ENCODE peak calls at places on chromosomes 7 and 10, in five cellular contexts. M is MM.1S, R is heart right ventricle, E is endothelial cell, K is GM10248. N is an unnamed sample.
A peak's percentile ranks its signal among the peaks of the same experiment; 100 is the strongest.

GRCh38 chr10:12448729-12449391 is 99.5 kb downstream of the CAMK1D start:
- DNase-seq in M (peak; percentile 73), R (no peak), E (no peak), K (peak; percentile 68), N (no peak)

GRCh38 chr7:26675143-26675887 is 189.1 kb downstream of the SKAP2 start:
- DNase-seq in M (no peak), R (no peak), E (no peak), K (no peak), N (no peak)

GRCh38 chr10:59621771-59622170 is 87.9 kb downstream of the SLC16A9 start:
- DNase-seq in M (no peak), R (no peak), E (no peak), K (no peak), N (no peak)

GRCh38 chr10:11344550-11344949 is 266.9 kb downstream of the USP6NL start:
- DNase-seq in M (no peak), R (no peak), E (no peak), K (no peak), N (no peak)

GRCh38 chr10:7426349-7426748 is 15.5 kb upstream of the SFMBT2 start:
- DNase-seq in M (no peak), R (no peak), E (no peak), K (no peak), N (no peak)

GRCh38 chr7:37052673-37053072 is 328.4 kb upstream of the AOAH start:
- DNase-seq in M (peak; percentile 32), R (no peak), E (peak; percentile 47), K (no peak), N (no peak)

GRCh38 chr10:46536781-46537180 is 19.7 kb downstream of the GPRIN2 start:
- DNase-seq in M (no peak), R (no peak), E (no peak), K (no peak), N (peak; percentile 4)

GRCh38 chr10:47048533-47048905 is 137.3 kb downstream of the PTPN20 start:
- DNase-seq in M (no peak), R (no peak), E (no peak), K (no peak), N (no peak)

GRCh38 chr10:14758994-14759664 is 15.6 kb downstream of the FAM107B start:
- DNase-seq in M (no peak), R (no peak), E (no peak), K (no peak), N (no peak)

GRCh38 chr7:37480026-37480425 is 31.4 kb upstream of the ELMO1 start:
- DNase-seq in M (no peak), R (no peak), E (no peak), K (no peak), N (no peak)

GRCh38 chr7:157474685-157475084 is 137.9 kb downstream of the DNAJB6 start:
- DNase-seq in M (peak; percentile 51), R (no peak), E (no peak), K (no peak), N (peak; percentile 60)

GRCh38 chr10:74035324-74035723 is 37.4 kb downstream of the VCL start:
- DNase-seq in M (no peak), R (no peak), E (no peak), K (no peak), N (no peak)

GRCh38 chr10:6347391-6347951 is 144.7 kb downstream of the PFKFB3 start:
- DNase-seq in M (peak; percentile 46), R (no peak), E (no peak), K (no peak), N (no peak)

GRCh38 chr7:158367634-158367982 is 220.0 kb downstream of the PTPRN2 start:
- DNase-seq in M (no peak), R (no peak), E (no peak), K (no peak), N (no peak)

GRCh38 chr7:133047321-133047720 is 34.6 kb downstream of the CHCHD3 start:
- DNase-seq in M (no peak), R (no peak), E (no peak), K (no peak), N (no peak)

DNA sequence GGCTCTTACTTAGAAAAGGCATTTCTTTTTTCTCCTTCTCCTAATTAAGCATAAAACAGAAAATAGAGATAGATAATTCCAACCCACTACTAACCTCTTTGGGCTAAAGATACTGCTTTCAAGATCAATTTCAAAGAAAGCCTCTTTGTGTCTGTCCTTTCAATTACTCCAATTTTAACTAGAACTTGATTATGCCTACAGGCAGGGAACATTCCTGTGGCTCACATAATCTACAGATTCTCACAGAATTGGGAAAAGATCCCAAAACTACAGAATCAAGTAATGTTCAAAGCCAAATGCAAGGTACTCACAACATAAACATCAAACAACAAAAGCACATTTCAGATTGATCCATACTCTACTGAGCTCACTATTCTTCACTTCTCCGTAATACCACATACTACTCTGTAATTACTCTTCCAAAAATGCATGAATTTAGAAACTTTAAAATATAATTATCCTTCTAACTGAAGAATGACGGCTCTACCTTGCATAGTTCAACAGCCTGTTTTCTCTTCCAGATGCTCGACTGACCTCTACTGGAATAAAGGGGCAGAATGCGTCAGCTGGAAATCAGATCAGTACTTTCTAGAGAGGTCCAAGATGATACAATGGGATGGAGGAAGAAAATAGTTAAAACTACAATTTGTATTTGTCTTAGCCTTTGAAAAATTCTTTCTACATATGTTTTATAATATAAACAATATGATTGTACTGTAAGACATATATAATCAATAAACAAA is 3.9 kb downstream of the MTERF1 start:
- DNase-seq in M (no peak), R (no peak), E (no peak), K (no peak), N (no peak)
- TF ChIP-seq CTCF in M (no peak), R (peak; percentile 28), E (no peak), K (no peak), N (no peak)

DNA sequence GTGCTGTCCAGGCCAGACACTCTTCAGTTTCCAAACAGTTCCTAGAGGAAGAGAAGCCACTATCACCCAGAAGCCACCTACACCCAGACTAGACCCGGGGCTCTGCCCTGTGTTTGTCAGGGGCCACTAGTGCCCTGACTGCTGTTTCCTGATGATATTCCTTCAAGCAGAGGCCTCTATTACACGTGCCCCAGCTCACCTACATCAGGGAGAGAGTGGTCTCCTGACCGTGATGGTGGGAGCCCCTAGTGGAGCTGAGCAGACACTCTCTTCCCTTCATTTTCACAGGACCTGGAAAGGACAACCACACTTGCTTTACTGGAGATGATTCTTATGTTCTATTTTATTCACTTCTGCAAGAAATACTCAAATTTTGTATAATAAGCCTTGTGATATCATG is 9.2 kb downstream of the ZNF394 start:
- DNase-seq in M (no peak), R (no peak), E (no peak), K (no peak), N (no peak)
- TF ChIP-seq CTCF in M (no peak), R (no peak), E (no peak), K (no peak), N (no peak)

GRCh38 chr10:68572151-68572550 is 12.0 kb downstream of the TET1 start:
- DNase-seq in M (no peak), R (no peak), E (no peak), K (no peak), N (no peak)

GRCh38 chr10:68578945-68579344 is 18.8 kb downstream of the TET1 start:
- DNase-seq in M (no peak), R (no peak), E (no peak), K (no peak), N (no peak)

DNA sequence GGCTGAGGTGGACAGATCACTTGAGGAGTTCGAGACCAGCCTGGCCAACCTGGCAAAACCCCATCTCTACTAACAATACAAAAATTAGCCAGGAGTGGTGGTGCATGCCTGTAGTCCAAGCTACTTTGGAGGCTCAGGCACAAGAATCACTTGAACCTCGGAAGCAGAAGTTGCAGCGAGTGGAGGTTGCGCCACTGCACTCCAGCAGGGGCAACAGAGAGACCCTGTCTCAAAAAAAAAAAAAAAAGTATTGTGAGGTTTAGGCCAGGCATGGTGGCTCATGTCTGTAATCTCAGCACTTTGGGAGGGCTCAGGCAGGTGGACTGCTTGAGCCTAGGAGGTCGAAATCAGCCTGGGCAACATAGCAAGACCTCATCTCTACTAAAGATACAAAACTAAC is 16.0 kb downstream of the TET1 start:
- DNase-seq in M (no peak), R (no peak), E (no peak), K (no peak), N (no peak)
- TF ChIP-seq CTCF in M (no peak), R (no peak), E (peak; percentile 21), K (no peak), N (peak; percentile 24)

GRCh38 chr7:134553976-134554375 is 5.1 kb downstream of the AKR1B15 start:
- DNase-seq in M (peak; percentile 35), R (no peak), E (no peak), K (no peak), N (no peak)
- TF ChIP-seq CTCF in M (peak; percentile 21), R (no peak), E (no peak), K (peak; percentile 54), N (no peak)

DNA sequence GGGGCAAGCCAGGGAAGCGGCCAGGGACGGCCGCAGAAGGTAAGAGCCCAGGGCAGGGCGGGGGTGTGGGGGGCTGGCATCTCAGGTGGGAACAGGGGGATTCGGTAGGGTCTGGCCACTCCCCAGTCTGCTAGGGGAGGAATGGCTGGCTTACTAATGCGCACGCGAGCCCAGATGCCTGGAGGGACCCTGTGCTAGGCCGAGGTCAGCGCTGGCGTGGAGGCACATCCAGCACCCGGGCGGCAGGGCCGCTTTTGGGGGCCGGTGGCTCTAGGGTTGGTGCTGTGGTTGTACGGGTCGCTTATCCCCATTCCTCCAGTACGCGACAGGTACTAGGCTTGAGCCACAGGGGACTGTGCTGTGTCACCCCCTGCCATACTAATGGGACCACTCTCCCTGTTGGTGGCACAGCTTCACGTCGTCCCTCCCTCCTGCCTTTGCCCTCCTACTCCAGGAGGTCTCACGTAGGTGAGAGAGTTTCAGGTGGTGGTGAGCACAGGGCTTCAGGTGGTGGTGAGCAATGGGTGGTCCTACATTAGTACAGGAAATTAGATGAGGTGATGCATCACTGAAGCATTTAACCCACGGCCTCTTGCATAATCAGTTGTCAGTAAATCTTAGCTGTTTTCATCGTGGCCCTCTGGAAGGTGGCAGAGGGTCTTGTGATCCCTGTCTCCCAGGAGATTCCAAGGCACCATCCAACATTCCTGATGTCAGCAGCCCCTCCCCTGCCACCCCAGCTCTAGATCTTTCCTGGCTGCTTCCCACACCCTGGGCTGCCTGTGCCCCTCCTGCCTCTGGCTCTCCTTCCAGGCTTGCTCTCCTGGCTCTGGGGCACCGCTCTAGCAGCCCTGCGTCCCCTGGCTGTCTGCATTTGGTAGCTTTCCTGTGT is 981 bp downstream of the AEBP1 start:
- DNase-seq in M (no peak), R (no peak), E (no peak), K (no peak), N (no peak)
- TF ChIP-seq CTCF in M (no peak), R (no peak), E (no peak), K (no peak), N (no peak)

GRCh38 chr10:102565793-102566192 is 62.0 kb downstream of the SUFU start:
- DNase-seq in M (no peak), R (no peak), E (no peak), K (no peak), N (no peak)
- TF ChIP-seq CTCF in M (no peak), R (no peak), E (no peak), K (peak; percentile 7), N (no peak)

GRCh38 chr10:48523820-48524758 is 80.8 kb downstream of the ARHGAP22 start:
- DNase-seq in M (no peak), R (no peak), E (peak; percentile 55), K (peak; percentile 51), N (peak; percentile 67)
- TF ChIP-seq CTCF in M (peak; percentile 37), R (peak; percentile 51), E (peak; percentile 83), K (peak; percentile 37), N (peak; percentile 83)

N was measured in glutamatergic neuron.